ENCODE peak calls at places on chromosome 18, in five cellular contexts. D, X, B, G and K are unnamed samples. For H3K36me3, the result is how much of the 10 kb centered on the place peaks cover.

GRCh38 chr18:48058486-48058885 is 128.0 kb upstream of the SMAD2 start:
- DNase-seq in D (no peak), X (no peak), B (no peak), G (no peak), K (no peak)

GRCh38 chr18:11989966-11990380 is 8.7 kb downstream of the IMPA2 start:
- DNase-seq in D (no peak), X (no peak), B (no peak), G (no peak), K (no peak)

GRCh38 chr18:63831080-63831788 is 56.0 kb downstream of the SERPINB7 start:
- DNase-seq in D (no peak), X (no peak), B (peak), G (peak), K (peak)

GRCh38 chr18:49920731-49921130 is 107.4 kb upstream of the ACAA2 start:
- DNase-seq in D (peak), X (no peak), B (no peak), G (peak), K (no peak)

GRCh38 chr18:31943895-31944816 is 1.2 kb upstream of the TRAPPC8 start:
- DNase-seq in D (no peak), X (no peak), B (no peak), G (peak), K (no peak)

GRCh38 chr18:21117385-21118135 is 5.9 kb upstream of the ROCK1 start:
- DNase-seq in D (no peak), X (no peak), B (peak), G (peak), K (peak)

GRCh38 chr18:51168031-51168742 is 29.3 kb downstream of the MEX3C start:
- DNase-seq in D (peak), X (peak), B (no peak), G (no peak), K (no peak)

GRCh38 chr18:8424481-8424880 is 184.8 kb upstream of the RAB12 start:
- DNase-seq in D (no peak), X (no peak), B (no peak), G (no peak), K (no peak)

GRCh38 chr18:48609820-48610815 is 71.3 kb downstream of the CTIF start:
- DNase-seq in D (no peak), X (no peak), B (no peak), G (peak), K (no peak)

GRCh38 chr18:58603365-58604067 is 25.4 kb downstream of the ALPK2 start:
- DNase-seq in D (no peak), X (no peak), B (peak), G (no peak), K (peak)

GRCh38 chr18:49819768-49820662 is 6.7 kb upstream of the ACAA2 start:
- DNase-seq in D (no peak), X (no peak), B (no peak), G (no peak), K (peak)

GRCh38 chr18:80148316-80149199 is 39.5 kb downstream of the ADNP2 start:
- DNase-seq in D (no peak), X (no peak), B (no peak), G (peak), K (no peak)

GRCh38 chr18:37322497-37323035 is 243.0 kb downstream of the CELF4 start:
- DNase-seq in D (peak), X (peak), B (peak), G (peak), K (peak)

GRCh38 chr18:68725341-68725740 is 10.4 kb upstream of the TMX3 start:
- DNase-seq in D (no peak), X (no peak), B (peak), G (peak), K (no peak)

GRCh38 chr18:8029731-8030130 is 462.6 kb downstream of the PTPRM start:
- DNase-seq in D (no peak), X (no peak), B (no peak), G (peak), K (no peak)

GRCh38 chr18:59605633-59606192 is 91.5 kb downstream of the CCBE1 start:
- DNase-seq in D (no peak), X (no peak), B (peak), G (no peak), K (no peak)

GRCh38 chr18:6476201-6476600 is 61.5 kb upstream of the L3MBTL4 start:
- DNase-seq in D (no peak), X (no peak), B (no peak), G (no peak), K (no peak)

GRCh38 chr18:44521673-44522032 is 159.0 kb upstream of the SETBP1 start:
- DNase-seq in D (no peak), X (no peak), B (no peak), G (peak), K (no peak)

GRCh38 chr18:3661121-3661520 is 211.1 kb downstream of the TGIF1 start:
- DNase-seq in D (no peak), X (no peak), B (no peak), G (no peak), K (no peak)

GRCh38 chr18:69998523-69998987 is 50.9 kb upstream of the CD226 start:
- DNase-seq in D (no peak), X (no peak), B (no peak), G (no peak), K (no peak)

GRCh38 chr18:69935319-69936190 is 12.1 kb downstream of the CD226 start:
- DNase-seq in D (peak), X (no peak), B (no peak), G (no peak), K (no peak)

GRCh38 chr18:77078671-77079070 is 53.9 kb downstream of the MBP start:
- DNase-seq in D (no peak), X (no peak), B (no peak), G (peak), K (no peak)

GRCh38 chr18:494602-494983 is 5.9 kb downstream of the COLEC12 start:
- DNase-seq in D (no peak), X (no peak), B (peak), G (no peak), K (peak)

GRCh38 chr18:3784949-3785348 is 335.0 kb downstream of the TGIF1 start:
- DNase-seq in D (no peak), X (no peak), B (no peak), G (no peak), K (no peak)

GRCh38 chr18:50820901-50821520 is 1.2 kb upstream of the MRO start:
- DNase-seq in D (no peak), X (no peak), B (no peak), G (no peak), K (no peak)

GRCh38 chr18:75070235-75070624 is 138.7 kb downstream of the PTGR3 start:
- DNase-seq in D (no peak), X (no peak), B (no peak), G (no peak), K (no peak)

GRCh38 chr18:49934457-49934856 is 121.1 kb upstream of the ACAA2 start:
- DNase-seq in D (no peak), X (no peak), B (peak), G (no peak), K (peak)

GRCh38 chr18:57547260-57547659 is 39.2 kb downstream of the FECH start:
- DNase-seq in D (no peak), X (no peak), B (no peak), G (no peak), K (no peak)

DNA sequence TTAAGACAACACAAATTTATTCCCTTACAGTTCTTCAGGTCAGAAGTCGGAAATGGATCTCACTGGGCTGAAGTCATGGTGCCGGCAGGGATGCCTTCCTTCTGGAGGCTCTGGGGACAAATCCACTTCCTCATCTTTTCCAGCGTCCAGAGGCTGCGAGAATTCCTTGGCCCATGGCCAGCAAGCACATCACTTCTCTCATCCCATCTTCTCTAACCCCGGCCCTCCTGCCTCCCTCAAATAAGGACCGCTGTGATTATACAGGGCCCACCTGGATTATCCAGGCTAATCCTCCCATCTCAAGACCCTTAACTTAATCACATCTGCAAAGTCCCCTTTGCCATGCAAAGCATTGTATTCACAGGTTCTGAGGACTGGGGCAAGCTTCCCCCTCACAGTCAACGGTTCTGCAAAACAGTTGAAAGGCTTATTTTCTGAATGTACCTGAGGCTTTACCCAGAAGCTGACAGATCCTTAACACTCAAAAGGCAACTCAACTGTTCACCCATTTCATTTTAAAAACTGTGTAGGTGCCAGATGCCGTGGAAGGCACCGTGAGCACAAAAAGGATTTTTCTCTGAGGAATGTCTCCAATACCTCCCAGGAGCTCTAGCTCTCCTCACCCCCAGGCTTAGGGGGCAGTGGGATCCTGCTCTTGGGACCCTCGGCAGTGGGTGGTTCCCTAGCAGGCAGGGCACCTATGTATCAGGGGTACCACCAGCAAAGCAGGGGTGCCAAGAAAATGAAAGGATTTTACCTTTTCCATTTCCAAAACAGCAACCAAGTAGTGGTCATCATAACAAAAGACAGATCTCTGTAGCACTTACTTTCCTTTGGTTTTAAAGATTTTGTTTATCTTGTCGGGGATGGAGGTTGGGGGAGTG is 84.0 kb downstream of the KCTD1 start:
- DNase-seq in D (no peak), X (no peak), B (no peak), G (no peak), K (no peak)
- H3K36me3 ChIP-seq in D (under half), X (under half), B (under half), G (under half), K (under half)

GRCh38 chr18:54606835-54607212 is 15.8 kb downstream of the DYNAP start:
- DNase-seq in D (no peak), X (no peak), B (no peak), G (peak), K (no peak)
- H4K91ac ChIP-seq in D (no peak), X (peak), B (no peak), G (no peak), K (no peak)

DNA sequence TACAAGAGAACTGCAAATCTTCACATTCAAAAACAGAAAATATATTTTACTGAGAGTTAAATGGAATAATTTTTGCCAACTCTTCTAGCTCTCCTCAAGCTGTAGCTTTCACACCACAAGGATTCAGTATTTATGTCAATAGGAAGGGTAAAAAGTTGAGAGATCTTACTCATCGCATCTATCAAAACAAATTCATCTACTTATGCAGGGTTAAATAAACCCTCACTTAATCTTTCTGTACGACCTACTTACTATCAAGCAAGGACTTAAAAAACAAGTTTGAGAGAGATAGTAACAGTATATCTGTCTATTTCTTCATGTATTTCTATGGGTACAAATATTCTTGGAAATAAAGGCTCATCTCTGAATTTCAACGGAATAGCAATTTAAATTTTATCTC is 35.5 kb downstream of the SIGLEC15 start:
- DNase-seq in D (no peak), X (no peak), B (peak), G (no peak), K (no peak)
- H3K36me3 ChIP-seq in D (under half), X (under half), B (under half), G (under half), K (under half)

GRCh38 chr18:23284629-23285028 is 149.3 kb downstream of the CABLES1 start:
- DNase-seq in D (no peak), X (no peak), B (no peak), G (no peak), K (no peak)
- H4K91ac ChIP-seq in D (no peak), X (peak), B (peak), G (peak), K (peak)

GRCh38 chr18:13295894-13296293 is 77.3 kb downstream of the LDLRAD4 start:
- DNase-seq in D (no peak), X (no peak), B (no peak), G (no peak), K (no peak)

GRCh38 chr18:13291745-13292447 is 73.3 kb downstream of the LDLRAD4 start:
- DNase-seq in D (no peak), X (no peak), B (no peak), G (no peak), K (no peak)

GRCh38 chr18:13296868-13297574 is 78.5 kb downstream of the LDLRAD4 start:
- DNase-seq in D (no peak), X (no peak), B (no peak), G (no peak), K (no peak)

GRCh38 chr18:13292736-13293135 is 74.2 kb downstream of the LDLRAD4 start:
- DNase-seq in D (no peak), X (no peak), B (no peak), G (no peak), K (no peak)

DNA sequence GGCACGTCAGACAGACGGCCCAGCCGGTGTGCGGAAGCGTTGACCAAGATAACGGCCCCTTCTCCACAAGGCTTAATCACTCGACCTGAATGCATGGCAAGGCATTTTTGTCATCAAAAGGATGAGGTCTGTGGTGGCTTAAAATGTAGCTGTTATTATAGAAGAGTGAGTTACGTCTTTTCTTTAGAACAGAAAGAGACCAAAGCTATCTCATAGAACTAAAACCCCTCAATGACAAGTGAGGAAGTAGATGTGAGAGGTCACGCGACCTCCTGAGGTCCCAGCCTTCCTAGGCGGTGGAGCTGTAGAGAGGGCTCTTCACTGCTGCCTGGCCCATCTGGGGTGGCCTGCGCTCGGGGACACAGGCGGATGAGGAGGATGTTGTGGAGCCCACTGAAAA is 75.7 kb downstream of the LDLRAD4 start:
- DNase-seq in D (no peak), X (no peak), B (no peak), G (no peak), K (no peak)
- H3K36me3 ChIP-seq in D (under half), X (under half), B (under half), G (under half), K (under half)